ENCODE peak calls at places on chromosomes 4 and X, in eight cellular contexts. U is body of pancreas, T is left lung, K is lung, V is thyroid gland, J is psoas muscle, D is prostate gland, C is suprapubic skin. E is an unnamed sample.

GRCh38 chr4:136803430-136803829 is 728.9 kb downstream of the PCDH18 start:
- DNase-seq in J (no peak), C (no peak), T (no peak), K (no peak), D (no peak), V (no peak), U (no peak), E (no peak)

GRCh38 chr4:30821891-30822612 is 101.9 kb downstream of the PCDH7 start:
- DNase-seq in J (no peak), C (no peak), V (no peak), K (no peak), U (no peak), D (no peak), T (no peak), E (no peak)

GRCh38 chrX:49108641-49109040 is 14.9 kb downstream of the GPKOW start:
- DNase-seq in D (no peak), U (no peak), V (no peak), K (no peak), J (no peak), T (no peak), C (no peak), E (no peak)

GRCh38 chrX:56793533-56794320 is 64.7 kb downstream of the NBDY start:
- DNase-seq in T (no peak), D (no peak), C (no peak), V (no peak), K (peak), U (no peak), J (peak), E (peak)

GRCh38 chrX:49040376-49040955 is 2.7 kb downstream of the TFE3 start:
- DNase-seq in V (no peak), K (no peak), T (no peak), C (no peak), U (no peak), D (no peak), J (no peak), E (no peak)

GRCh38 chr4:109078724-109079123 is 223.7 kb downstream of the COL25A1 start:
- DNase-seq in D (no peak), T (no peak), K (no peak), C (no peak), U (no peak), J (no peak), V (peak), E (no peak)

GRCh38 chr4:83947811-83948210 is 411.9 kb downstream of the GPAT3 start:
- DNase-seq in U (no peak), T (no peak), C (no peak), J (no peak), D (no peak), V (no peak), K (no peak), E (no peak)

GRCh38 chr4:83282049-83282535 is 2.5 kb downstream of the COQ2 start:
- DNase-seq in V (peak), J (no peak), U (peak), K (no peak), T (no peak), D (peak), C (no peak), E (no peak)

GRCh38 chr4:183798249-183798920 is 106.7 kb upstream of the STOX2 start:
- DNase-seq in D (no peak), V (peak), U (no peak), J (no peak), K (peak), C (no peak), T (no peak), E (no peak)

GRCh38 chrX:149837639-149838038 is 43.3 kb upstream of the MAGEA8 start:
- DNase-seq in C (no peak), J (no peak), T (no peak), U (no peak), V (no peak), K (no peak), D (no peak), E (no peak)

GRCh38 chr4:117378942-117379341 is 293.6 kb upstream of the TRAM1L1 start:
- DNase-seq in K (no peak), J (no peak), D (no peak), C (no peak), U (no peak), V (no peak), T (peak), E (no peak)

GRCh38 chr4:141636771-141637460 is 533 bp downstream of the IL15 start:
- DNase-seq in J (peak), K (no peak), C (no peak), U (peak), T (peak), D (peak), V (peak), E (peak)

GRCh38 chrX:119479845-119480244 is 11.6 kb downstream of the SLC25A5 start:
- DNase-seq in V (no peak), K (no peak), U (no peak), T (no peak), C (no peak), J (no peak), D (no peak), E (no peak)

GRCh38 chr4:41638203-41638602 is 100.2 kb downstream of the LIMCH1 start:
- DNase-seq in C (no peak), D (no peak), U (no peak), K (no peak), J (no peak), T (no peak), V (no peak), E (no peak)

GRCh38 chr4:88697588-88698329 is at the start of gene NAP1L5:
- DNase-seq in V (peak), U (peak), T (peak), C (peak), K (no peak), D (peak), J (peak), E (peak)

GRCh38 chrX:23904096-23904495 is 3.6 kb downstream of the APOO start:
- DNase-seq in V (no peak), T (no peak), C (no peak), U (no peak), J (no peak), K (no peak), D (no peak), E (no peak)

GRCh38 chr4:143207555-143207954 is 22.8 kb downstream of the USP38 start:
- DNase-seq in D (no peak), C (no peak), J (no peak), V (no peak), T (no peak), U (no peak), K (no peak), E (no peak)

GRCh38 chr4:18840499-18840898 is 818.9 kb upstream of the LCORL start:
- DNase-seq in J (no peak), D (no peak), U (no peak), C (no peak), T (no peak), K (no peak), V (no peak), E (no peak)

GRCh38 chrX:118565853-118566252 is 70.2 kb downstream of the DOCK11 start:
- DNase-seq in C (no peak), K (no peak), J (no peak), T (no peak), D (no peak), V (no peak), U (no peak), E (no peak)

GRCh38 chr4:150820409-150820808 is 194.7 kb downstream of the LRBA start:
- DNase-seq in V (no peak), D (no peak), K (no peak), T (no peak), J (no peak), C (no peak), U (no peak), E (no peak)

GRCh38 chr4:99661907-99662306 is 4.3 kb upstream of the C4orf54 start:
- DNase-seq in C (no peak), V (no peak), K (no peak), D (no peak), J (no peak), U (no peak), T (no peak), E (no peak)

DNA sequence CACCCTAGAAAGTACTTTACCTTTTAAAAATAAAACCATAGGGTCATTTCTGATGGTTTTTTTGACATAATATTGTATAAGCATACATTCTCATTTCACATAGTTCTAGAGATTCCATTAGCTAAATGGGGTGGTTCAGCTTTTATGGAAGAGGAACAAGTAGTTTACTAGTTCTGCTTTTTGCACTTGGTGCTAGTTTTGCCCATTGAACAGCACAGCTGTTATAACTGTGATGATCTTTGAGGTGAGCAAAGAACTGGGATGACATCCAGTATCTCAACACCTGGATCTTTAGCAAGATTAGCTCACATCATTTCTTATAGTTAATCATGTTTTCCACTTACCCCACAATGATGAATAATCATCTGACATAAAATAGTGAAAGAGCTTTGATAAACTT is 40.9 kb downstream of the MOB1B start:
- DNase-seq in V (no peak), T (no peak), K (no peak), J (no peak), U (no peak), D (no peak), C (no peak), E (no peak)
- H3K4me3 ChIP-seq in V (no peak), T (no peak), K (no peak), J (no peak), U (no peak), D (no peak), C (no peak), E (no peak)

GRCh38 chr4:8727131-8727530 is 134.6 kb downstream of the CPZ start:
- DNase-seq in T (no peak), D (no peak), C (peak), K (no peak), U (no peak), J (peak), V (no peak), E (peak)

GRCh38 chr4:8727546-8728510 is 135.3 kb downstream of the CPZ start:
- DNase-seq in K (no peak), V (no peak), J (peak), U (peak), D (no peak), C (peak), T (peak), E (peak)

GRCh38 chr4:8730159-8730558 is 137.6 kb downstream of the CPZ start:
- DNase-seq in D (no peak), J (peak), T (no peak), V (no peak), C (peak), K (no peak), U (peak), E (no peak)

GRCh38 chr4:8729408-8730149 is 137.0 kb downstream of the CPZ start:
- DNase-seq in J (peak), C (peak), V (no peak), D (no peak), T (peak), U (peak), K (no peak), E (peak)

DNA sequence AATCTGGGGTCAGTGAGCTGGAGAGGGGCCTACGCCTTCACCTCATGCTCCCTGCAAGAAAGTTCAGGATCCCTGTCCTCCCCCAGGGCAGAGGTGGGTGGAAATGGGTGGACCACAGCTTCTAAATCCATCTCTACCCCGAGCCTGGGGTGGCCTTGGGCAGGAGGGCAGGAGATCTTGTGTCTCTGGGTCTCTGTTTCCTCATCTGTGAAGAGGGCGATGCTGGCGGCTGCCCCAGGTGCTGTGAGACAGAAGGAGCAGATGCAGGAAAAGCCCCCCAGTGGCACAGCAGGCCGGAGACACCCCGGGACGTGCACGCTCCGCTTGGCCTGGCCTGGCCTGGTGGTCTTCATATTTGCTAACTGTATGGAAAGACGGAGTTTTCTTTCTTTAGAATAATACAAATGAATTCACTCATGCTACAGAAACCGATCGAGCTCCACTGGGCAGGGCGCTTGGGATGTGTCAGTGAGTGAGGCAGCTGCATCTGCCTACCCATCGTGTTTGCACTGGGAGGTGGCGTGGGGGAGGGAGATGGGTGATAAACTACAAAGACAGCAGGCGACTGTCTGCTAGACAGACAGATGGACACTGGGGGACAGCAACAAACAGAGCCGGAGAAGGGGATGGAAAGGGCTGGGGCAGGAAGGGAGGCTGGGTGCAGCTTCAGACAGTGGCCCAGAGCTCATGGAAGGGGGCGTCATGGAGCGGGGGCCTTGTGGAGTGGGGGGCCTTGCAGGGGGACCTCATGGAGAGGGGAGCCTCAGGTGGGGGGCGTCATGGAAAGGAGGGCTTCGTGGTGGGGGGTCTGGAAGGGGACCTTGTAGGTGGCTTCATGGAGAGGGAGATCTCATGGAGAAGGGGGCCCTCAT is 136.2 kb downstream of the CPZ start:
- DNase-seq in T (peak), K (no peak), U (peak), C (peak), J (peak), V (no peak), D (no peak), E (peak)
- H3K27ac ChIP-seq in T (no peak), K (no peak), U (no peak), C (no peak), J (no peak), V (no peak), D (no peak), E (no peak)

GRCh38 chrX:72299891-72300630 is 5.7 kb downstream of the CITED1 start:
- DNase-seq in U (no peak), K (peak), D (no peak), J (no peak), T (no peak), V (no peak), C (no peak), E (no peak)

GRCh38 chrX:72296991-72297390 is 8.7 kb downstream of the CITED1 start:
- DNase-seq in D (no peak), T (no peak), V (no peak), K (no peak), J (no peak), U (no peak), C (no peak), E (no peak)

GRCh38 chrX:72295745-72296144 is 10.0 kb downstream of the CITED1 start:
- DNase-seq in V (no peak), J (no peak), C (no peak), U (no peak), D (no peak), T (no peak), K (no peak), E (no peak)

GRCh38 chrX:72297953-72298730 is 7.6 kb downstream of the CITED1 start:
- DNase-seq in V (peak), U (no peak), T (no peak), C (no peak), J (no peak), K (peak), D (no peak), E (no peak)

GRCh38 chrX:72294497-72294896 is 11.2 kb downstream of the CITED1 start:
- DNase-seq in K (no peak), V (no peak), T (no peak), C (no peak), U (no peak), D (no peak), J (no peak), E (no peak)
- TF ChIP-seq CTCF in K (no peak), V (no peak), T (no peak), C (no peak), U (no peak), D (no peak), J (no peak), E (no peak)

GRCh38 chr4:185144601-185145240 is 1.7 kb downstream of the SLC25A4 start:
- DNase-seq in V (no peak), T (no peak), K (no peak), C (no peak), U (no peak), D (no peak), J (peak), E (no peak)
- H3K4me3 ChIP-seq in V (no peak), T (no peak), K (no peak), C (no peak), U (no peak), D (no peak), J (peak), E (peak)

DNA sequence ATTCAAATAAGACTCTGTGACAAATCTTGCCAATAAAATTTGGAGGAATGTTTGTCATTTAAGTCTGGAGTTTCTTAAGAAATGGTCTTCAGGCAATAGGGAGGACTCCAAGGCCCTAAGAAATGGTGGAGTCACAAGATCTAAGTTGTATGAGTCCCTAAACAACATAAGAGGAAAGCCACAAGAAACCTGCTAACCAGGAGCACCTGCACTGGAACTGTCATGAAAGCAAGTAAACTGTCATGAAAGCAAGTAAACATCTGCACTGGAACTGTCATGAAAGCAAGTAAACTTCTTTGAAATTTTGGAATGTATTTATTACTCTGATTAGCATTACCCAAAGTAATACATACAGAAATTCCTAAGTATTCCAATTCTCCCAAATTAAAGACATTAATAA is 3.5 kb downstream of the CNOT6L start:
- DNase-seq in D (no peak), K (no peak), C (no peak), U (no peak), T (no peak), J (no peak), V (no peak), E (no peak)
- H3K27ac ChIP-seq in D (no peak), K (no peak), C (no peak), U (peak), T (no peak), J (peak), V (no peak), E (no peak)